ENCODE peak calls at places on chromosome 6, in four cellular contexts. W is IMR-90, U is HepG2, Z is K562. J is an unnamed sample.

GRCh38 chr6:13012977-13013680 is 296.6 kb downstream of the PHACTR1 start:
- DNase-seq in W (no peak), U (no peak), Z (no peak), J (no peak)

GRCh38 chr6:27293436-27294152 is 18.5 kb downstream of the POM121L2 start:
- DNase-seq in W (peak; percentile 69), U (peak; percentile 38), Z (peak; percentile 32), J (no peak)

GRCh38 chr6:109794201-109794926 is 103.3 kb downstream of the FIG4 start:
- DNase-seq in W (peak; percentile 88), U (no peak), Z (no peak), J (no peak)

GRCh38 chr6:119957195-119957594 is 607.6 kb upstream of the MAN1A1 start:
- DNase-seq in W (no peak), U (no peak), Z (no peak), J (no peak)

GRCh38 chr6:112691289-112691688 is 344.2 kb downstream of the RFPL4B start:
- DNase-seq in W (peak; percentile 91), U (no peak), Z (no peak), J (peak; percentile 53)

GRCh38 chr6:147043994-147044477 is 160.2 kb upstream of the STXBP5 start:
- DNase-seq in W (peak; percentile 45), U (no peak), Z (no peak), J (peak; percentile 18)

GRCh38 chr6:116974942-116975341 is 97.9 kb downstream of the RFX6 start:
- DNase-seq in W (no peak), U (no peak), Z (no peak), J (no peak)

GRCh38 chr6:136217002-136217401 is 33.1 kb downstream of the MTFR2 start:
- DNase-seq in W (no peak), U (no peak), Z (no peak), J (no peak)

GRCh38 chr6:168184701-168185100 is 105.7 kb upstream of the FRMD1 start:
- DNase-seq in W (no peak), U (no peak), Z (no peak), J (no peak)

GRCh38 chr6:50925548-50925947 is 106.9 kb downstream of the TFAP2B start:
- DNase-seq in W (no peak), U (no peak), Z (no peak), J (no peak)

GRCh38 chr6:145882121-145882531 is 67.5 kb upstream of the FBXO30 start:
- DNase-seq in W (peak; percentile 88), U (no peak), Z (no peak), J (no peak)

GRCh38 chr6:16758163-16758975 is 2.9 kb downstream of the ATXN1 start:
- DNase-seq in W (no peak), U (peak; percentile 66), Z (no peak), J (no peak)

GRCh38 chr6:35392111-35392702 is 49.8 kb downstream of the PPARD start:
- DNase-seq in W (no peak), U (peak; percentile 39), Z (no peak), J (no peak)

GRCh38 chr6:116648161-116648560 is 20.4 kb downstream of the ZUP1 start:
- DNase-seq in W (peak; percentile 51), U (no peak), Z (no peak), J (no peak)

GRCh38 chr6:167590193-167590592 is 236.5 kb upstream of the AFDN start:
- DNase-seq in W (no peak), U (no peak), Z (no peak), J (no peak)

GRCh38 chr6:142414462-142414861 is 112.7 kb downstream of the ADGRG6 start:
- DNase-seq in W (no peak), U (no peak), Z (no peak), J (no peak)

GRCh38 chr6:17851001-17851719 is 136.3 kb downstream of the KIF13A start:
- DNase-seq in W (peak; percentile 55), U (no peak), Z (no peak), J (no peak)

GRCh38 chr6:47318236-47318974 is 8.7 kb upstream of the TNFRSF21 start:
- DNase-seq in W (no peak), U (no peak), Z (no peak), J (no peak)

GRCh38 chr6:53857318-53858094 is 62.7 kb downstream of the LRRC1 start:
- DNase-seq in W (no peak), U (no peak), Z (no peak), J (no peak)

GRCh38 chr6:169710009-169710408 is 8.1 kb downstream of the C6orf120 start:
- DNase-seq in W (no peak), U (no peak), Z (no peak), J (no peak)

GRCh38 chr6:3911614-3912336 is 62.6 kb downstream of the FAM50B start:
- DNase-seq in W (peak; percentile 92), U (peak; percentile 93), Z (peak; percentile 73), J (peak; percentile 83)

GRCh38 chr6:149306967-149307366 is 10.5 kb upstream of the TAB2 start:
- DNase-seq in W (peak; percentile 32), U (no peak), Z (no peak), J (no peak)

GRCh38 chr6:98579089-98579488 is 255.3 kb upstream of the POU3F2 start:
- DNase-seq in W (no peak), U (no peak), Z (no peak), J (no peak)

GRCh38 chr6:39669943-39670342 is 55.3 kb downstream of the KIF6 start:
- DNase-seq in W (no peak), U (no peak), Z (no peak), J (no peak)

GRCh38 chr6:165308926-165309731 is at the start of gene C6orf118:
- DNase-seq in W (peak; percentile 59), U (no peak), Z (no peak), J (peak; percentile 78)

GRCh38 chr6:118894425-118895240 is 681 bp downstream of the ASF1A start:
- DNase-seq in W (peak; percentile 66), U (peak; percentile 10), Z (peak; percentile 69), J (peak; percentile 45)

GRCh38 chr6:170532867-170533488 is 20.1 kb downstream of the PSMB1 start:
- DNase-seq in W (peak; percentile 50), U (no peak), Z (no peak), J (no peak)

GRCh38 chr6:95572098-95572497 is 5.2 kb upstream of the MANEA start:
- DNase-seq in W (no peak), U (no peak), Z (no peak), J (no peak)

GRCh38 chr6:147438758-147439528 is 69.5 kb upstream of the SAMD5 start:
- DNase-seq in W (no peak), U (no peak), Z (no peak), J (no peak)

GRCh38 chr6:312704-313485 is 20.6 kb downstream of the DUSP22 start:
- DNase-seq in W (no peak), U (no peak), Z (no peak), J (no peak)

GRCh38 chr6:73309784-73310502 is 44.1 kb downstream of the DPPA5 start:
- DNase-seq in W (peak; percentile 52), U (no peak), Z (peak; percentile 80), J (peak; percentile 62)

GRCh38 chr6:163757506-163757905 is 343.0 kb downstream of the QKI start:
- DNase-seq in W (no peak), U (no peak), Z (no peak), J (no peak)

GRCh38 chr6:99522531-99522930 is 7.3 kb upstream of the USP45 start:
- DNase-seq in W (peak; percentile 71), U (peak; percentile 72), Z (no peak), J (peak; percentile 3)

GRCh38 chr6:82264824-82265223 is 17.3 kb upstream of the IBTK start:
- DNase-seq in W (no peak), U (no peak), Z (no peak), J (no peak)

GRCh38 chr6:81166770-81167169 is 585.7 kb downstream of the TENT5A start:
- DNase-seq in W (peak; percentile 28), U (no peak), Z (no peak), J (no peak)

GRCh38 chr6:131250121-131250520 is 114.9 kb downstream of the AKAP7 start:
- DNase-seq in W (peak; percentile 48), U (no peak), Z (no peak), J (no peak)

GRCh38 chr6:25866011-25866410 is 8.0 kb downstream of the SLC17A3 start:
- DNase-seq in W (no peak), U (no peak), Z (no peak), J (no peak)

GRCh38 chr6:76347539-76347938 is 275.1 kb upstream of the IMPG1 start:
- DNase-seq in W (no peak), U (no peak), Z (no peak), J (no peak)

DNA sequence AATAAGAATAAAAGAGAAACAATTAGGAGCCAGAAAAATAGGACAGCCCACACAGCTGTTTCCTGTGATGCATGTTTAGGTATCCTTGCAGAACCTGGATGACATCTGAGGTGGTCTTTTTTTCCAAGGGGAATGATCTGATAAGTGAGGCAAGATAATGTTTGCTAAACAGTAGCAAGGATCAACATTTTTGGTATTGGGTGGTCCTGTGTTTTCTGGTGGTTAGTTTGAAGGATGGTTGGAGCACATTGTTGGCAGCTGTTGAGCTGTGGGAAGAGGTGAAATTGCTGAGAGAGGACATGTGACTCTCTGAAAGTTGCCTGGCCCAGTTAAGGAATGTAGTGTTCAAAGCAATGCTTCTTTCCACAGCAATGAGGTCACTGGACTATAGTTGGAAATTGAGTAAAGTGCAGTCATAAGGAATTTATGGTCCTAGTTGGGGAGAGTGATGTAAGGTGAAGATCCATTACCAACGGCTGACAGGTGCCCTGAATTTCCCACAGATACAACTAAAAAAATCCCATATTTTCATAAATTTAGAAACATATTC is 270.2 kb upstream of the IMPG1 start:
- DNase-seq in W (no peak), U (no peak), Z (no peak), J (no peak)
- TF ChIP-seq RFX5 in W (no peak), U (no peak), Z (no peak), J (no peak)

DNA sequence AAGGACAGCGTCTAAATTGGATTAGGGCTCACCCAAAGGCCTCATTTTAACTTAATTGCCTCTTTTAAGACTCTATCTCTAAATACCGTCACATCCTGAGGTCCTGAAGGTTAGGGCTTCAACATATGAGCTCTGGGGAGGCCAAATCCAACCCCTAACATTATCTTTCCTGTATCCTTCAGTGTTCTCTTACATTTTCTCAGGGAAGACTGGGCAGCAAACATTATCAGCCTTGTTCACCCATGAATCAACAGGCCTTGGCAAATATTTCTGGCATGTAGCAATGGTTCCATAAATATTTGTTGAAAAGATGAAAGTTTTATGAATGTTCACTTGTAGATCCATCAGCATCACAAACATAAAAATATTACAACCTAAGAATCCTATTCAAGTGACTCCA is 24.6 kb upstream of the FOXF2 start:
- DNase-seq in W (no peak), U (no peak), Z (no peak), J (no peak)
- TF ChIP-seq MAZ in W (no peak), U (no peak), Z (no peak), J (no peak)

GRCh38 chr6:38153511-38153910 is 334.0 kb downstream of the ZFAND3 start:
- DNase-seq in W (no peak), U (no peak), Z (no peak), J (no peak)

GRCh38 chr6:38154731-38155130 is 335.2 kb downstream of the ZFAND3 start:
- DNase-seq in W (no peak), U (no peak), Z (no peak), J (no peak)

GRCh38 chr6:38153946-38154345 is 334.4 kb downstream of the ZFAND3 start:
- DNase-seq in W (no peak), U (no peak), Z (no peak), J (no peak)

GRCh38 chr6:38155576-38156204 is 336.2 kb downstream of the ZFAND3 start:
- DNase-seq in W (peak; percentile 66), U (no peak), Z (no peak), J (no peak)

GRCh38 chr6:38155144-38155543 is 335.6 kb downstream of the ZFAND3 start:
- DNase-seq in W (peak; percentile 35), U (peak; percentile 63), Z (no peak), J (peak; percentile 16)
- TF ChIP-seq SMC3 in W (no peak), U (no peak), Z (no peak), J (no peak)

GRCh38 chr6:23277521-23278227 is 708.3 kb downstream of the HDGFL1 start:
- DNase-seq in W (no peak), U (no peak), Z (no peak), J (no peak)

GRCh38 chr6:23282243-23283021 is 713.1 kb downstream of the HDGFL1 start:
- DNase-seq in W (no peak), U (no peak), Z (no peak), J (no peak)

GRCh38 chr6:23280445-23280844 is 711.1 kb downstream of the HDGFL1 start:
- DNase-seq in W (no peak), U (no peak), Z (no peak), J (no peak)
- TF ChIP-seq RFX5 in W (no peak), U (no peak), Z (no peak), J (no peak)

J was measured in A549.